ENCODE peak calls at places on chromosomes 7 and 10, in seven cellular contexts. R is transverse colon, V is brain microvascular endothelial cell, H is neuronal stem cell, D is psoas muscle, K is fibroblast of lung, G is OCI-LY7. P is an unnamed sample.

GRCh38 chr7:86904949-86905834 is 154.3 kb downstream of the ELAPOR2 start:
- DNase-seq in R (no peak), V (peak; percentile 32), H (peak; percentile 18), D (no peak), K (peak; percentile 8), G (peak; percentile 13), P (peak; percentile 12)

GRCh38 chr7:135620980-135621850 is 41.1 kb upstream of the STMP1 start:
- DNase-seq in R (peak; percentile 13), V (peak; percentile 89), H (peak; percentile 58), D (no peak), K (peak; percentile 89), G (peak; percentile 65), P (peak; percentile 34)

GRCh38 chr10:44992070-44992731 is 8.5 kb upstream of the ZNF22 start:
- DNase-seq in R (no peak), V (no peak), H (no peak), D (peak; percentile 54), K (no peak), G (no peak), P (no peak)

GRCh38 chr7:151795168-151795754 is 81.7 kb downstream of the PRKAG2 start:
- DNase-seq in R (no peak), V (no peak), H (no peak), D (peak; percentile 57), K (no peak), G (no peak), P (no peak)

GRCh38 chr7:102146122-102146521 is 140.5 kb upstream of the SH2B2 start:
- DNase-seq in R (no peak), V (no peak), H (no peak), D (peak; percentile 96), K (no peak), G (no peak), P (no peak)

GRCh38 chr10:104128214-104128613 is 6.2 kb downstream of the SFR1 start:
- DNase-seq in R (no peak), V (no peak), H (no peak), D (no peak), K (peak; percentile 48), G (no peak), P (no peak)

GRCh38 chr7:30285531-30286284 is 1.3 kb downstream of the ZNRF2 start:
- DNase-seq in R (peak; percentile 52), V (peak; percentile 28), H (peak; percentile 11), D (peak; percentile 69), K (peak; percentile 65), G (peak; percentile 79), P (no peak)

GRCh38 chr10:30528427-30528782 is 94.4 kb downstream of the MAP3K8 start:
- DNase-seq in R (no peak), V (no peak), H (no peak), D (no peak), K (no peak), G (no peak), P (no peak)

GRCh38 chr10:131774618-131775443 is 126.0 kb upstream of the PPP2R2D start:
- DNase-seq in R (no peak), V (no peak), H (no peak), D (no peak), K (no peak), G (no peak), P (no peak)

GRCh38 chr7:33351709-33352108 is 222.3 kb downstream of the BBS9 start:
- DNase-seq in R (no peak), V (no peak), H (no peak), D (no peak), K (no peak), G (no peak), P (peak; percentile 8)

GRCh38 chr7:83648464-83649241 is at the start of gene SEMA3E:
- DNase-seq in R (no peak), V (peak; percentile 30), H (peak; percentile 33), D (no peak), K (peak; percentile 72), G (no peak), P (no peak)

DNA sequence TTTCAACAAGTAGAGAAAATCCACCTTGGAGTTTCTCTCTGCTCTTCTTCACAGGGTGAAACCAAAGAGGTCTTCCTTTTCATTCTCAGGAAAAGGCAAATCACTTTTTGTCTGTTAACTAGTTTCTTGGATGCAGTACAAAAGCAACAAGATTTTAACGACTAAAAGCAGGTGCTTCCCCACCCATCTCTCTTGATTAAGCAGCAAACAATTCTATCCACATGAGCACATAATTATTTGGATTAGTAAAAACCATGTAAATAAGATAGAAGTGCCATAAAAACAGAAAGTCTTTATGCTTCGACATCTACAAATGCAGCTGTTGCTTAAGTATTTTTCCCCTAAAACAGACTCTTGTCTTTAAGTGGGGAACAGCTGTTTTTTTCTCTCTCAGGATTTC is 37.4 kb downstream of the USP54 start:
- DNase-seq in R (no peak), V (no peak), H (no peak), D (no peak), K (no peak), G (no peak), P (no peak)
- H3K4me3 ChIP-seq in R (no peak overlapping the region), V (no peak overlapping the region), H (no peak overlapping the region), D (peak overlapping the region; percentile 54), K (no peak overlapping the region), G (no peak overlapping the region), P (no peak overlapping the region)

DNA sequence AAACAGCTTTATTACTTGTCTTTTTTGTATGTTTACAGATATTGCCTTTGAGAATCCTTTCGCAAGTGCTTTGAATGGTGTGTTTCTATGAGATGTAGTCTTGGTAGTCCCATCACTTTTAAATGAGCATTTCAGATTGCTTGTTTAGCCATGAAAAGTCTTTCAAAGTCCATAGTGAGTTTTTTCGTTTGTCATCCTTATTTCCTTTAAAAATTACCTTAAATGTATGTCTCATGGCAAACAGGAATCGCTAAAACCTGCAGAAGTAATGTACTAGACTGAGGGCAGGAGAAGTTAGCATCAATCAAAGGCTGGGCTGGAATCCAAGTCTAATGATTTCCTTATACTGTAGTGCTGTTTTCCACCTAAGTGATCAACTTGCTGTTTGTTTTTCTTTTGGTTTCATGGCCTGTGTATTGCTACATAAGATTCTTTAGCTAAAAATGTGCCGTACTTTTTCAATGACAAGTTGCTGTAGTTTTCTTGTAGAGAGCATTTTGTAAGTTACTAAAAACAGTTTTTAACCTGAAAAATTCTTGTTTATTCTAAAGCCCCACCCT is 1.1 kb downstream of the HELLS start:
- DNase-seq in R (no peak), V (no peak), H (no peak), D (no peak), K (peak; percentile 18), G (peak; percentile 34), P (no peak)
- H3K36me3 ChIP-seq in R (no peaks in the 10 kb centered on the region), V (no peaks in the 10 kb centered on the region), H (peaks cover 50% of the 10 kb centered on the region), D (no peaks in the 10 kb centered on the region), K (no peaks in the 10 kb centered on the region), G (peaks cover 55% of the 10 kb centered on the region), P (peaks cover 55% of the 10 kb centered on the region)

GRCh38 chr10:75404335-75405200 is 3.0 kb upstream of the ZNF503 start:
- DNase-seq in R (peak; percentile 65), V (no peak), H (peak; percentile 58), D (no peak), K (peak; percentile 35), G (no peak), P (peak; percentile 62)
- H3K4me3 ChIP-seq in R (peak overlapping the region; percentile 65), V (peak overlapping the region; percentile 96), H (peak overlapping the region; percentile 83), D (peak overlapping the region; percentile 90), K (peak overlapping the region; percentile 79), G (no peak overlapping the region), P (peak overlapping the region; percentile 98)

DNA sequence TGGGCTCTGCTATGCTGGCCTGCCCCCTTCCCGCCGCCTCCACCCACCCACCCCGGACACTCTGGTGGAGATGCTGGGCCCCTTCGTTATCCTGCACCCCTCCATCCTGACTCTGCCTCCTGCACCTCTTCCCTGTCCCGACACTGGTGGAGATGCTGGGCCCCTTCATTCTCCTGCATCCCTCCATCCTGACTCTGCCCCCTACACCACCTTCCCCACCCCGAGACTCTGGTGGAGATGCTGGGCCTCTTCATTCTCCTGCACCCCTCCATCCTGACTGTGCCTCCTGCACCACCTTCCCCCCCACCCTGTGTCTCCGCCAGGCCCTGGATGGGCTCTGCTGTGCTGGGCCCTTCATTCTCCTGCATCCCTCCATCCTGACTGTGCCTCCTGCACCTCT is 15.0 kb downstream of the IDI2 start:
- DNase-seq in R (no peak), V (no peak), H (no peak), D (no peak), K (no peak), G (no peak), P (no peak)
- H3K36me3 ChIP-seq in R (peaks cover 74% of the 10 kb centered on the region), V (peaks cover 81% of the 10 kb centered on the region), H (peaks cover 94% of the 10 kb centered on the region), D (peaks cover 95% of the 10 kb centered on the region), K (peaks cover 32% of the 10 kb centered on the region), G (peaks cover 98% of the 10 kb centered on the region), P (peaks cover 18% of the 10 kb centered on the region)

DNA sequence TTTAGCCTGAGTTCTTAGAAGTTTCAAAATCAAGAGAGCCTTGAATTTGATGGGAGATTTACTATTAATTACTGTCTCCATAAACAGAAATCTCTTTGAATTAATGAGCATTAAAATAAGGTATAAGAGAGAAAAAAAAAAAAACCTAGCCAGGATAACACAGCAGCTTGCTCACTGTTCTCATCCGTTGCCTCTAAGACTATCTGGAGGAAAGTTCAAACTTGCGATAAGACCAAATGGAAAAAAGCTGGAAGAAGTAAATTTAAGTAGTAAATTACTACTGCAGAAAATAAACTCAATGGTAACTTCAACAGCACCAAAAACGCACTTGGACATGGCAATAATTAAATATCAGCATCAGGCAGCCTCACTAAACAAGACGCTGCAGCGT is 36.7 kb downstream of the GNA12 start:
- DNase-seq in R (no peak), V (no peak), H (no peak), D (no peak), K (no peak), G (no peak), P (no peak)
- H3K4me3 ChIP-seq in R (no peak overlapping the region), V (no peak overlapping the region), H (no peak overlapping the region), D (no peak overlapping the region), K (no peak overlapping the region), G (no peak overlapping the region), P (no peak overlapping the region)

GRCh38 chr10:48197236-48197899 is 77.1 kb downstream of the FRMPD2 start:
- DNase-seq in R (no peak), V (no peak), H (no peak), D (no peak), K (no peak), G (no peak), P (no peak)
- H3K36me3 ChIP-seq in R (no peaks in the 10 kb centered on the region), V (no peaks in the 10 kb centered on the region), H (no peaks in the 10 kb centered on the region), D (no peaks in the 10 kb centered on the region), K (no peaks in the 10 kb centered on the region), G (no peaks in the 10 kb centered on the region), P (no peaks in the 10 kb centered on the region)